ENCODE peak calls at places on chromosomes 11 and 22, in five cellular contexts. U, B, N, V and W are unnamed samples.

GRCh38 chr11:100647861-100648260 is 39.2 kb upstream of the ARHGAP42 start:
- DNase-seq in U (no peak), B (no peak), V (peak), N (no peak), W (no peak)

GRCh38 chr22:35353318-35353717 is 27.6 kb upstream of the HMOX1 start:
- DNase-seq in U (peak), V (no peak), B (no peak), N (no peak), W (no peak)

GRCh38 chr11:4030197-4030596 is 64.4 kb upstream of the RRM1 start:
- DNase-seq in U (no peak), V (no peak), N (no peak), B (no peak), W (no peak)

GRCh38 chr22:20882855-20883254 is 24.0 kb downstream of the SNAP29 start:
- DNase-seq in B (no peak), V (no peak), N (no peak), U (no peak), W (no peak)

GRCh38 chr11:32395127-32395526 is 40.2 kb downstream of the WT1 start:
- DNase-seq in N (no peak), V (no peak), B (no peak), U (no peak), W (no peak)

GRCh38 chr22:39094717-39095389 is 2.2 kb upstream of the APOBEC3H start:
- DNase-seq in N (no peak), B (peak), U (no peak), V (no peak), W (no peak)

GRCh38 chr11:11772865-11773515 is 68.8 kb upstream of the USP47 start:
- DNase-seq in B (no peak), U (no peak), N (no peak), V (no peak), W (no peak)

GRCh38 chr22:19654338-19654922 is 59.9 kb upstream of the SEPTIN5 start:
- DNase-seq in V (peak), B (no peak), N (no peak), U (no peak), W (no peak)

GRCh38 chr11:107999759-108000455 is 8.8 kb upstream of the CUL5 start:
- DNase-seq in N (peak), U (no peak), V (peak), B (peak), W (no peak)

GRCh38 chr11:107857550-107858216 is 904 bp downstream of the SLC35F2 start:
- DNase-seq in V (peak), B (no peak), U (no peak), N (peak), W (no peak)

GRCh38 chr22:37802310-37803194 is 5.2 kb upstream of the GCAT start:
- DNase-seq in B (no peak), V (peak), U (peak), N (no peak), W (no peak)

GRCh38 chr11:19954899-19955298 is 205.4 kb downstream of the DBX1 start:
- DNase-seq in B (no peak), V (no peak), N (no peak), U (no peak), W (no peak)

GRCh38 chr11:20668410-20668809 is 976 bp upstream of the NELL1 start:
- DNase-seq in V (no peak), B (no peak), U (no peak), N (no peak), W (no peak)

GRCh38 chr22:37581534-37581933 is 1.6 kb upstream of the LGALS2 start:
- DNase-seq in U (no peak), B (no peak), V (no peak), N (no peak), W (no peak)

GRCh38 chr22:19178659-19179471 is at the start of gene SLC25A1:
- DNase-seq in V (peak), N (peak), U (peak), B (peak), W (peak)

GRCh38 chr11:69489031-69489745 is 7.7 kb downstream of the LINC01488 start:
- DNase-seq in U (no peak), B (no peak), V (no peak), N (no peak), W (no peak)

GRCh38 chr11:70301191-70301590 is 30.7 kb downstream of the PPFIA1 start:
- DNase-seq in U (no peak), B (no peak), N (no peak), V (no peak), W (no peak)

GRCh38 chr11:8722156-8722555 is 39.6 kb downstream of the RPL27A start:
- DNase-seq in U (peak), N (peak), V (no peak), B (no peak), W (no peak)

GRCh38 chr22:23841736-23842404 is 3.1 kb upstream of the DERL3 start:
- DNase-seq in U (no peak), V (no peak), N (no peak), B (no peak), W (no peak)
- H3K4me3 ChIP-seq in U (no peak), V (no peak), N (no peak), B (no peak), W (no peak)

GRCh38 chr11:121717296-121717695 is 264.5 kb upstream of the SORL1-AS1 start:
- DNase-seq in N (no peak), U (no peak), B (no peak), V (no peak), W (no peak)

GRCh38 chr11:121723261-121723741 is 270.5 kb upstream of the SORL1-AS1 start:
- DNase-seq in V (no peak), B (no peak), N (peak), U (peak), W (no peak)

GRCh38 chr11:121721448-121721847 is 268.7 kb upstream of the SORL1-AS1 start:
- DNase-seq in N (no peak), V (no peak), U (no peak), B (no peak), W (no peak)

GRCh38 chr11:121722431-121723256 is 269.9 kb upstream of the SORL1-AS1 start:
- DNase-seq in N (peak), V (no peak), B (no peak), U (peak), W (peak)

DNA sequence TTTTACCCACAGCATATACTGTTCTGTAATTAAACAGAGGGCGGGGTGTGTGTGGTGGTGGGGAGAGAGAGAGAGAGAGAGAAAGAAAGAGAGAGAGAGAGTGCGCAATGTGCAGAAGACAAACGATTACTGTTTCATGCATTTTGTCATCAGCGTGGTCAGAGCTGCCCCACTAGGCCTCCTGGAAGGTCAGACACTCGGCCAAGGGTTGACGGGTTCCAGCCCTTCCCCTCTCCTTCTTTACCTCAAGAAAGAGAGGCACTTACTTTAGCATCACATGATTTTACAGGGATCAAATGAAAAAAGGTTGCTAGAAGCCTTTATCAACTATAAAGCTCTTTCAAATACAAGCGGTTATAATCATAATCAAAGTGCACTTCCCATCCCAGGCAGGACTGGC is 269.2 kb upstream of the SORL1-AS1 start:
- DNase-seq in U (no peak), N (no peak), V (no peak), B (no peak), W (no peak)
- H3K4me3 ChIP-seq in U (no peak), N (peak), V (no peak), B (no peak), W (peak)

GRCh38 chr11:85663781-85664560 is 958 bp downstream of the CREBZF start:
- DNase-seq in V (peak), N (peak), U (peak), B (peak), W (no peak)

GRCh38 chr11:85664561-85665481 is at the start of gene CREBZF:
- DNase-seq in V (peak), U (peak), B (peak), N (peak), W (peak)

GRCh38 chr11:85663080-85663729 is 1.7 kb downstream of the CREBZF start:
- DNase-seq in B (no peak), V (peak), U (no peak), N (no peak), W (no peak)

GRCh38 chr11:85665756-85666155 is 827 bp upstream of the CREBZF start:
- DNase-seq in B (no peak), U (no peak), V (no peak), N (no peak), W (no peak)

GRCh38 chr11:85661972-85662664 is 2.8 kb downstream of the CREBZF start:
- DNase-seq in N (no peak), U (no peak), B (no peak), V (no peak), W (no peak)
- H3K4me3 ChIP-seq in N (peak), U (peak), B (no peak), V (peak), W (peak)

GRCh38 chr11:118537409-118537980 is 6.5 kb downstream of the TMEM25 start:
- DNase-seq in N (peak), V (no peak), B (no peak), U (no peak), W (no peak)
- H3K4me3 ChIP-seq in N (no peak), V (no peak), B (no peak), U (no peak), W (no peak)

DNA sequence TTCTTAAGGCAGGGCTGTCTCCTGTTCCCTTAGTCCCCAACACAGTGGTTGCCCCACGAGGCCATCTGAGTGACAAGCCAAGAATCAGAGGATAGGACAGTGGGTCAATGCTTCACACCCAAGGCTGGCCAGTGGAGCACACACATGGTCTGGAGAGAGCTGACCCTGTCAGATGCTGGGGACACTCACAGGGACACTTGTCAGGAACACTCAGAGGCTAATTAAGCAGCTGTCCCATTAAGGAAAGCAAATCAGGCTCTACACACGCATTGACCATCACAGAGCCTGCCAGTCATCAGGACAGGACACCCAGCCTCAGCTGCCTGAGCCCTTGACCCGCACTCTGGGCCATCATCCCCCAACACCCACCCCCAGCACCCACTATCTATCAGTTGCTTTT is 18.2 kb downstream of the GDPD5 start:
- DNase-seq in N (no peak), V (no peak), U (no peak), B (no peak), W (no peak)
- H3K4me3 ChIP-seq in N (no peak), V (no peak), U (no peak), B (no peak), W (no peak)

GRCh38 chr11:85721191-85721590 is 35.2 kb upstream of the CCDC89 start:
- DNase-seq in U (no peak), N (no peak), B (no peak), V (no peak), W (no peak)

GRCh38 chr11:85717360-85717927 is 31.4 kb upstream of the CCDC89 start:
- DNase-seq in U (no peak), B (no peak), N (no peak), V (no peak), W (no peak)

GRCh38 chr11:85723088-85723487 is 37.1 kb upstream of the CCDC89 start:
- DNase-seq in N (no peak), U (no peak), V (no peak), B (no peak), W (no peak)

GRCh38 chr11:85718126-85718943 is 32.3 kb upstream of the CCDC89 start:
- DNase-seq in V (no peak), N (no peak), B (no peak), U (no peak), W (no peak)

GRCh38 chr11:85718991-85719807 is 33.2 kb upstream of the CCDC89 start:
- DNase-seq in U (no peak), N (peak), V (no peak), B (no peak), W (peak)
- H3K4me3 ChIP-seq in U (no peak), N (peak), V (no peak), B (no peak), W (peak)